ENCODE peak calls at places on chromosomes 2 and 18, in four cellular contexts. O, F, E and T are unnamed samples.

GRCh38 chr2:241767464-241768250 is 9.0 kb upstream of the GAL3ST2 start:
- DNase-seq in F (no peak), O (no peak), E (no peak), T (no peak)

GRCh38 chr2:102337481-102338386 is 17.9 kb upstream of the IL18R1 start:
- DNase-seq in O (no peak), E (no peak), F (no peak), T (no peak)

GRCh38 chr18:40955351-40955750 is 999.7 kb upstream of the PIK3C3 start:
- DNase-seq in F (no peak), O (no peak), E (no peak), T (no peak)

GRCh38 chr2:143231257-143231650 is 102.0 kb downstream of the ARHGAP15 start:
- DNase-seq in O (no peak), E (no peak), F (no peak), T (no peak)

GRCh38 chr18:55457028-55457427 is 131.0 kb downstream of the TCF4 start:
- DNase-seq in F (no peak), O (no peak), E (no peak), T (no peak)

GRCh38 chr2:160695402-160696060 is 201.9 kb upstream of the RBMS1 start:
- DNase-seq in F (peak; percentile 51), O (no peak), E (no peak), T (no peak)

GRCh38 chr2:73172963-73173362 is 29.4 kb upstream of the NOTO start:
- DNase-seq in F (no peak), O (no peak), E (no peak), T (no peak)

GRCh38 chr2:99771691-99772333 is 282.0 kb upstream of the REV1 start:
- DNase-seq in O (no peak), F (no peak), E (no peak), T (peak; percentile 47)

GRCh38 chr2:84788027-84788426 is 92.9 kb downstream of the TRABD2A start:
- DNase-seq in O (no peak), F (no peak), E (no peak), T (no peak)

GRCh38 chr18:63097198-63097597 is 222.4 kb downstream of the BCL2 start:
- DNase-seq in E (no peak), O (no peak), F (no peak), T (no peak)

GRCh38 chr2:64243081-64244048 is 99.1 kb upstream of the PELI1 start:
- DNase-seq in F (no peak), O (no peak), E (no peak), T (peak; percentile 81)

GRCh38 chr2:44974064-44974715 is 32.7 kb downstream of the SIX3 start:
- DNase-seq in O (peak; percentile 52), E (no peak), F (no peak), T (no peak)